ENCODE peak calls at places on chromosomes 16 and 17, in eight cellular contexts. One of them, this sample, is unnamed.

GRCh38 chr16:81779540-81780320 is 639 bp downstream of the PLCG2 start:
- DNase-seq in adrenal gland: peak
- DNase-seq in breast epithelium: no peak
- DNase-seq in body of pancreas: peak
- DNase-seq in prostate gland: no peak
- DNase-seq in endodermal cell: peak
- DNase-seq in PC-9: no peak
- DNase-seq in OCI-LY7: no peak
- DNase-seq in this sample: no peak

GRCh38 chr16:19595043-19595767 is 39.7 kb downstream of the VPS35L start:
- DNase-seq in adrenal gland: peak
- DNase-seq in breast epithelium: no peak
- DNase-seq in body of pancreas: peak
- DNase-seq in prostate gland: no peak
- DNase-seq in endodermal cell: no peak
- DNase-seq in PC-9: peak
- DNase-seq in OCI-LY7: no peak
- DNase-seq in this sample: no peak

GRCh38 chr17:34025179-34025551 is 229.9 kb upstream of the CCL2 start:
- DNase-seq in adrenal gland: no peak
- DNase-seq in breast epithelium: no peak
- DNase-seq in body of pancreas: no peak
- DNase-seq in prostate gland: no peak
- DNase-seq in endodermal cell: no peak
- DNase-seq in PC-9: no peak
- DNase-seq in OCI-LY7: no peak
- DNase-seq in this sample: no peak

GRCh38 chr16:46949216-46949892 is 24.1 kb downstream of the DNAJA2 start:
- DNase-seq in adrenal gland: no peak
- DNase-seq in breast epithelium: no peak
- DNase-seq in body of pancreas: no peak
- DNase-seq in prostate gland: no peak
- DNase-seq in endodermal cell: no peak
- DNase-seq in PC-9: no peak
- DNase-seq in OCI-LY7: no peak
- DNase-seq in this sample: no peak

GRCh38 chr16:78659668-78660217 is 560.3 kb downstream of the WWOX start:
- DNase-seq in adrenal gland: no peak
- DNase-seq in breast epithelium: no peak
- DNase-seq in body of pancreas: no peak
- DNase-seq in prostate gland: no peak
- DNase-seq in endodermal cell: no peak
- DNase-seq in PC-9: no peak
- DNase-seq in OCI-LY7: no peak
- DNase-seq in this sample: no peak

GRCh38 chr16:86398622-86399021 is 111.7 kb upstream of the FOXF1 start:
- DNase-seq in adrenal gland: no peak
- DNase-seq in breast epithelium: no peak
- DNase-seq in body of pancreas: no peak
- DNase-seq in prostate gland: no peak
- DNase-seq in endodermal cell: no peak
- DNase-seq in PC-9: no peak
- DNase-seq in OCI-LY7: no peak
- DNase-seq in this sample: no peak

GRCh38 chr16:47657032-47657431 is 195.9 kb downstream of the PHKB start:
- DNase-seq in adrenal gland: no peak
- DNase-seq in breast epithelium: no peak
- DNase-seq in body of pancreas: no peak
- DNase-seq in prostate gland: no peak
- DNase-seq in endodermal cell: no peak
- DNase-seq in PC-9: no peak
- DNase-seq in OCI-LY7: no peak
- DNase-seq in this sample: no peak

GRCh38 chr16:17519556-17519955 is 48.8 kb upstream of the XYLT1 start:
- DNase-seq in adrenal gland: no peak
- DNase-seq in breast epithelium: no peak
- DNase-seq in body of pancreas: no peak
- DNase-seq in prostate gland: no peak
- DNase-seq in endodermal cell: no peak
- DNase-seq in PC-9: no peak
- DNase-seq in OCI-LY7: no peak
- DNase-seq in this sample: no peak

GRCh38 chr16:1932050-1933028 is 10.7 kb downstream of the MSRB1 start:
- DNase-seq in adrenal gland: peak
- DNase-seq in breast epithelium: no peak
- DNase-seq in body of pancreas: peak
- DNase-seq in prostate gland: no peak
- DNase-seq in endodermal cell: peak
- DNase-seq in PC-9: no peak
- DNase-seq in OCI-LY7: no peak
- DNase-seq in this sample: no peak

GRCh38 chr16:55832425-55832787 is 490 bp downstream of the CES1 start:
- DNase-seq in adrenal gland: no peak
- DNase-seq in breast epithelium: no peak
- DNase-seq in body of pancreas: no peak
- DNase-seq in prostate gland: no peak
- DNase-seq in endodermal cell: peak
- DNase-seq in PC-9: no peak
- DNase-seq in OCI-LY7: no peak
- DNase-seq in this sample: no peak
- H3K4me3 ChIP-seq in adrenal gland: no peak
- H3K4me3 ChIP-seq in breast epithelium: peak
- H3K4me3 ChIP-seq in body of pancreas: no peak
- H3K4me3 ChIP-seq in prostate gland: no peak
- H3K4me3 ChIP-seq in endodermal cell: no peak
- H3K4me3 ChIP-seq in PC-9: no peak
- H3K4me3 ChIP-seq in OCI-LY7: no peak
- H3K4me3 ChIP-seq in this sample: no peak

GRCh38 chr17:50095626-50096037 is 481 bp downstream of the PDK2 start:
- DNase-seq in adrenal gland: no peak
- DNase-seq in breast epithelium: no peak
- DNase-seq in body of pancreas: peak
- DNase-seq in prostate gland: no peak
- DNase-seq in endodermal cell: peak
- DNase-seq in PC-9: no peak
- DNase-seq in OCI-LY7: peak
- DNase-seq in this sample: no peak
- H3K27ac ChIP-seq in adrenal gland: peak
- H3K27ac ChIP-seq in breast epithelium: peak
- H3K27ac ChIP-seq in body of pancreas: peak
- H3K27ac ChIP-seq in prostate gland: peak
- H3K27ac ChIP-seq in endodermal cell: no peak
- H3K27ac ChIP-seq in PC-9: no peak
- H3K27ac ChIP-seq in OCI-LY7: peak
- H3K27ac ChIP-seq in this sample: peak

GRCh38 chr17:56834380-56835258 is 668 bp downstream of the DGKE start:
- DNase-seq in adrenal gland: peak
- DNase-seq in breast epithelium: peak
- DNase-seq in body of pancreas: peak
- DNase-seq in prostate gland: peak
- DNase-seq in endodermal cell: peak
- DNase-seq in PC-9: peak
- DNase-seq in OCI-LY7: peak
- DNase-seq in this sample: peak
- TF ChIP-seq CTCF in adrenal gland: peak
- TF ChIP-seq CTCF in breast epithelium: no peak
- TF ChIP-seq CTCF in body of pancreas: no peak
- TF ChIP-seq CTCF in prostate gland: no peak
- TF ChIP-seq CTCF in endodermal cell: peak
- TF ChIP-seq CTCF in PC-9: no peak
- TF ChIP-seq CTCF in OCI-LY7: no peak
- TF ChIP-seq CTCF in this sample: peak

GRCh38 chr17:7221281-7222092 is 1.7 kb downstream of the ACADVL start:
- DNase-seq in adrenal gland: no peak
- DNase-seq in breast epithelium: no peak
- DNase-seq in body of pancreas: no peak
- DNase-seq in prostate gland: no peak
- DNase-seq in endodermal cell: no peak
- DNase-seq in PC-9: no peak
- DNase-seq in OCI-LY7: no peak
- DNase-seq in this sample: no peak
- H3K4me3 ChIP-seq in adrenal gland: no peak
- H3K4me3 ChIP-seq in breast epithelium: peak
- H3K4me3 ChIP-seq in body of pancreas: no peak
- H3K4me3 ChIP-seq in prostate gland: peak
- H3K4me3 ChIP-seq in endodermal cell: peak
- H3K4me3 ChIP-seq in PC-9: peak
- H3K4me3 ChIP-seq in OCI-LY7: no peak
- H3K4me3 ChIP-seq in this sample: no peak

GRCh38 chr17:81898885-81899284 is 3.2 kb upstream of the NPB start:
- DNase-seq in adrenal gland: no peak
- DNase-seq in breast epithelium: no peak
- DNase-seq in body of pancreas: no peak
- DNase-seq in prostate gland: no peak
- DNase-seq in endodermal cell: no peak
- DNase-seq in PC-9: no peak
- DNase-seq in OCI-LY7: no peak
- DNase-seq in this sample: no peak
- H3K27ac ChIP-seq in adrenal gland: no peak
- H3K27ac ChIP-seq in breast epithelium: no peak
- H3K27ac ChIP-seq in body of pancreas: no peak
- H3K27ac ChIP-seq in prostate gland: no peak
- H3K27ac ChIP-seq in endodermal cell: no peak
- H3K27ac ChIP-seq in PC-9: peak
- H3K27ac ChIP-seq in OCI-LY7: no peak
- H3K27ac ChIP-seq in this sample: no peak

DNA sequence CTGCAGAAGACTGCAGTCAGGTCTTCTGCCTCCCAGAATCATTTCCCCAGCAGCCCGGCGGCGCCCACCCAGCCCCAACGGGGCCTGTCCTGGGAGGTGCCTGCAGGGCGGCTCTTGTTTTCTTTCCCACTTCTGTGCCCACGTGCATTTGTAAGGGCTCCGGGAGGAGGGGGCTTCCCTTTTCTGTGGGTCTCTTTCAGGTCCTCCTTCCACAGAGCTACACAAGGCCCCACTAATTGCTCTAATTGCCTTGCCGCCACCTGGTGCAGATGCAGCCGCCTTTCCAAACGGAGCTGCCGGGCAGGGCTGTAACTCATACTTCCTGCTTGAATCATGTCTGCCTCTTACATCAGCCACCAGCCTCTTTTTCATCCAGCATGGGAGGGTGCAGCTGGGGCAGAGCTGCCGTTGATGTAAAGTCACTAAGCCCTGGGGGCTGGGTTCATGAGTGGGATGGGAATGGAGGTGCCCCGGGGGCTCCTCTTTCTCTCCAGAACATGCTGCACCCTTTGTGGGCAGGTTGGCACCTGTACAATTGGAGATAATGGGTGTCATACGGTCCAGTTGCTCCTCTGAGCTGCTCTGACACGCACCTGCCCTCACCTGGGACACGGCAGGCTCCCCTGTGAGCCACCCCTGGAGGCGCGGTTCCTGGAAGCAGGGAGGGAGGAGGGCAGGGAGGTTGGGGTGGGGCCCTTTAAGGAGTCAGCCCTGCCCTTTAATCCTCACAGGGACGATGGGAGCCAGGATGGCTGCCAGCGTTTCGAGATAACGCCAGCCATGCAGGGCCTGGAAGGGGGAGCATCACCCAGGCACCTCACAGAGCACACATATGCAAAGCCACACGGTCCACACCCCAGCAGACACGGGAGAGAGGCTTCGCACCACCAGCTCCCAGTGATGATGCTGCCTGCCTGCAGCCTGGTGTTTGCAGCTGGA is 41.1 kb upstream of the KLHDC4 start:
- DNase-seq in adrenal gland: peak
- DNase-seq in breast epithelium: peak
- DNase-seq in body of pancreas: peak
- DNase-seq in prostate gland: peak
- DNase-seq in endodermal cell: peak
- DNase-seq in PC-9: peak
- DNase-seq in OCI-LY7: peak
- DNase-seq in this sample: peak
- TF ChIP-seq CTCF in adrenal gland: no peak
- TF ChIP-seq CTCF in breast epithelium: no peak
- TF ChIP-seq CTCF in body of pancreas: no peak
- TF ChIP-seq CTCF in prostate gland: no peak
- TF ChIP-seq CTCF in endodermal cell: no peak
- TF ChIP-seq CTCF in PC-9: no peak
- TF ChIP-seq CTCF in OCI-LY7: peak
- TF ChIP-seq CTCF in this sample: no peak

DNA sequence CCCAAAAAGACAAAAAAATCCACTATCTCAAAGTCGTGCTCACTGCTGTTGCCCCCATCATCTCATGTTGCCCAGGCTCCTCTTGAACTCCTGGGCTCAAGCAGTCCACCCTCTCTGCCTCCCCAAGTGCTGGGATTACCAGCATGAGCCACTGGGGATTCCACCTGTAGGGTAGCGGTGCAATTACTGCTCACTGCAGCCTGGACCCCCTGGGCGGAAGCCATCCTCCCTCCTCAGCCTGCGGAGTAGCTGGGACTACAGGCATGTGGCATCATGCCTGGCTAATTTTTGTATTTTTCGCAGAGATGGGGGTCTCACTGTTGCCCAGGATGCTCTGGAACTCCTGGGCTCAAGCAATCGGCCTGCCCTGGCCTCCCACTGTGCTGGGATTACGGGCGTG is 37.9 kb upstream of the BHLHA9 start:
- DNase-seq in adrenal gland: no peak
- DNase-seq in breast epithelium: no peak
- DNase-seq in body of pancreas: no peak
- DNase-seq in prostate gland: no peak
- DNase-seq in endodermal cell: peak
- DNase-seq in PC-9: no peak
- DNase-seq in OCI-LY7: no peak
- DNase-seq in this sample: no peak
- H3K4me3 ChIP-seq in adrenal gland: no peak
- H3K4me3 ChIP-seq in breast epithelium: no peak
- H3K4me3 ChIP-seq in body of pancreas: no peak
- H3K4me3 ChIP-seq in prostate gland: no peak
- H3K4me3 ChIP-seq in endodermal cell: no peak
- H3K4me3 ChIP-seq in PC-9: no peak
- H3K4me3 ChIP-seq in OCI-LY7: no peak
- H3K4me3 ChIP-seq in this sample: no peak

GRCh38 chr17:78048346-78049292 is 79.9 kb downstream of the TMC6 start:
- DNase-seq in adrenal gland: no peak
- DNase-seq in breast epithelium: no peak
- DNase-seq in body of pancreas: no peak
- DNase-seq in prostate gland: no peak
- DNase-seq in endodermal cell: no peak
- DNase-seq in PC-9: no peak
- DNase-seq in OCI-LY7: no peak
- DNase-seq in this sample: no peak
- H3K27ac ChIP-seq in adrenal gland: no peak
- H3K27ac ChIP-seq in breast epithelium: no peak
- H3K27ac ChIP-seq in body of pancreas: no peak
- H3K27ac ChIP-seq in prostate gland: no peak
- H3K27ac ChIP-seq in endodermal cell: no peak
- H3K27ac ChIP-seq in PC-9: no peak
- H3K27ac ChIP-seq in OCI-LY7: no peak
- H3K27ac ChIP-seq in this sample: no peak